ENCODE peak calls at places on chromosomes 13 and 19, in nine cellular contexts. D is heart left ventricle, C is fibroblast of mammary gland, L is B cell, W is thoracic aorta, Z is neural progenitor cell, V is WTC11, J is AG09319, B is MCF 10A. S is an unnamed sample.

GRCh38 chr13:46831588-46832194 is 34.7 kb upstream of the ESD start:
- DNase-seq in D (no peak), C (peak), L (no peak), W (no peak), Z (peak), V (peak), J (peak), B (peak), S (no peak)

GRCh38 chr13:91145806-91146205 is 201.7 kb upstream of the MIR17HG start:
- DNase-seq in D (no peak), C (no peak), L (no peak), W (no peak), Z (no peak), V (no peak), J (no peak), B (no peak), S (no peak)

GRCh38 chr13:42279986-42280385 is 8.0 kb downstream of the AKAP11 start:
- DNase-seq in D (no peak), C (no peak), L (no peak), W (no peak), Z (no peak), V (no peak), J (no peak), B (no peak), S (no peak)

GRCh38 chr19:9848060-9848459 is 12.9 kb downstream of the PIN1 start:
- DNase-seq in D (no peak), C (no peak), L (no peak), W (no peak), Z (peak), V (peak), J (no peak), B (no peak), S (peak)

GRCh38 chr13:99275093-99275469 is 16.9 kb upstream of the GPR18 start:
- DNase-seq in D (peak), C (peak), L (no peak), W (no peak), Z (no peak), V (no peak), J (no peak), B (peak), S (no peak)

GRCh38 chr13:87128006-87128405 is 543.2 kb upstream of the SLITRK5 start:
- DNase-seq in D (no peak), C (peak), L (no peak), W (no peak), Z (peak), V (peak), J (peak), B (peak), S (no peak)

GRCh38 chr13:99215466-99215865 is 14.8 kb downstream of the UBAC2 start:
- DNase-seq in D (peak), C (no peak), L (no peak), W (no peak), Z (no peak), V (no peak), J (no peak), B (no peak), S (peak)

GRCh38 chr13:71879129-71879535 is 12.1 kb upstream of the DACH1 start:
- DNase-seq in D (no peak), C (no peak), L (no peak), W (no peak), Z (peak), V (no peak), J (no peak), B (peak), S (no peak)

GRCh38 chr19:17205237-17206140 is 9.7 kb upstream of the USE1 start:
- DNase-seq in D (peak), C (peak), L (peak), W (no peak), Z (peak), V (peak), J (no peak), B (peak), S (peak)

GRCh38 chr19:12994701-12995595 is at the start of gene NFIX:
- DNase-seq in D (peak), C (no peak), L (peak), W (no peak), Z (peak), V (no peak), J (no peak), B (peak), S (peak)

GRCh38 chr19:10565028-10565566 is 713 bp downstream of the KRI1 start:
- DNase-seq in D (peak), C (peak), L (peak), W (no peak), Z (peak), V (peak), J (no peak), B (peak), S (no peak)

GRCh38 chr19:18519962-18520847 is 1.7 kb downstream of the ELL start:
- DNase-seq in D (peak), C (peak), L (peak), W (no peak), Z (peak), V (peak), J (no peak), B (peak), S (peak)

GRCh38 chr13:109163052-109163413 is 533.6 kb downstream of the MYO16 start:
- DNase-seq in D (no peak), C (no peak), L (no peak), W (no peak), Z (no peak), V (no peak), J (no peak), B (no peak), S (no peak)

GRCh38 chr19:49165111-49165750 is 7.6 kb downstream of the TRPM4 start:
- DNase-seq in D (peak), C (no peak), L (no peak), W (no peak), Z (no peak), V (no peak), J (no peak), B (no peak), S (no peak)

GRCh38 chr13:25232937-25233515 is 54.3 kb downstream of the MTMR6 start:
- DNase-seq in D (no peak), C (peak), L (peak), W (no peak), Z (peak), V (no peak), J (no peak), B (peak), S (no peak)

GRCh38 chr13:88189724-88190123 is 518.6 kb downstream of the SLITRK5 start:
- DNase-seq in D (no peak), C (no peak), L (no peak), W (no peak), Z (no peak), V (no peak), J (no peak), B (no peak), S (no peak)

GRCh38 chr13:50636007-50636704 is 207.3 kb downstream of the DLEU7 start:
- DNase-seq in D (no peak), C (no peak), L (peak), W (no peak), Z (peak), V (peak), J (no peak), B (no peak), S (no peak)

GRCh38 chr19:6802336-6803035 is 30.0 kb downstream of the VAV1 start:
- DNase-seq in D (peak), C (no peak), L (peak), W (no peak), Z (peak), V (no peak), J (no peak), B (peak), S (peak)

GRCh38 chr19:4933528-4933927 is 24.2 kb downstream of the UHRF1 start:
- DNase-seq in D (no peak), C (peak), L (peak), W (no peak), Z (no peak), V (no peak), J (no peak), B (peak), S (no peak)

GRCh38 chr13:27654816-27655215 is 33.1 kb downstream of the POLR1D start:
- DNase-seq in D (no peak), C (no peak), L (no peak), W (no peak), Z (no peak), V (no peak), J (no peak), B (no peak), S (no peak)

GRCh38 chr19:57269515-57270250 is 10.6 kb upstream of the ZNF460 start:
- DNase-seq in D (no peak), C (peak), L (no peak), W (no peak), Z (no peak), V (no peak), J (peak), B (peak), S (no peak)

GRCh38 chr19:52936151-52936957 is 13.1 kb upstream of the ZNF888 start:
- DNase-seq in D (no peak), C (no peak), L (no peak), W (no peak), Z (no peak), V (no peak), J (no peak), B (no peak), S (no peak)

GRCh38 chr19:47495478-47496372 is 11.7 kb upstream of the KPTN start:
- DNase-seq in D (peak), C (no peak), L (no peak), W (no peak), Z (no peak), V (no peak), J (no peak), B (no peak), S (no peak)

GRCh38 chr19:39692822-39693221 is 11.5 kb upstream of the LGALS14 start:
- DNase-seq in D (no peak), C (no peak), L (no peak), W (no peak), Z (no peak), V (no peak), J (no peak), B (no peak), S (no peak)

GRCh38 chr13:42478531-42479156 is 95.3 kb upstream of the TNFSF11 start:
- DNase-seq in D (no peak), C (peak), L (no peak), W (no peak), Z (peak), V (no peak), J (no peak), B (peak), S (no peak)

GRCh38 chr13:46057251-46058015 is 4.9 kb upstream of the ZC3H13 start:
- DNase-seq in D (no peak), C (peak), L (no peak), W (no peak), Z (peak), V (no peak), J (no peak), B (no peak), S (no peak)

GRCh38 chr13:40379186-40379585 is 287.3 kb downstream of the FOXO1 start:
- DNase-seq in D (no peak), C (no peak), L (no peak), W (no peak), Z (no peak), V (no peak), J (no peak), B (no peak), S (no peak)

GRCh38 chr13:46607768-46608553 is 55.0 kb downstream of the LRCH1 start:
- DNase-seq in D (no peak), C (no peak), L (no peak), W (no peak), Z (no peak), V (no peak), J (no peak), B (no peak), S (no peak)

GRCh38 chr13:32829676-32830091 is 186.5 kb upstream of the KL start:
- DNase-seq in D (no peak), C (peak), L (no peak), W (no peak), Z (no peak), V (no peak), J (no peak), B (peak), S (no peak)

GRCh38 chr13:20053016-20053415 is 94.5 kb downstream of the ZMYM2 start:
- DNase-seq in D (peak), C (peak), L (no peak), W (no peak), Z (no peak), V (no peak), J (no peak), B (no peak), S (no peak)

GRCh38 chr13:77831870-77832269 is 86.8 kb downstream of the EDNRB start:
- DNase-seq in D (no peak), C (no peak), L (no peak), W (no peak), Z (no peak), V (no peak), J (no peak), B (no peak), S (no peak)

GRCh38 chr19:34363094-34363493 is 1.9 kb upstream of the GPI start:
- DNase-seq in D (no peak), C (no peak), L (no peak), W (no peak), Z (peak), V (no peak), J (no peak), B (no peak), S (no peak)

GRCh38 chr13:38398810-38399493 is 49.3 kb downstream of the UFM1 start:
- DNase-seq in D (no peak), C (peak), L (no peak), W (no peak), Z (no peak), V (no peak), J (peak), B (no peak), S (no peak)

GRCh38 chr13:110227416-110227815 is 79.5 kb downstream of the COL4A1 start:
- DNase-seq in D (no peak), C (no peak), L (no peak), W (no peak), Z (no peak), V (no peak), J (no peak), B (no peak), S (no peak)

GRCh38 chr19:47623151-47623920 is 14.4 kb downstream of the BICRA start:
- DNase-seq in D (peak), C (no peak), L (no peak), W (no peak), Z (no peak), V (no peak), J (no peak), B (no peak), S (no peak)

GRCh38 chr19:51514866-51515481 is 13.4 kb upstream of the SIGLEC12 start:
- DNase-seq in D (no peak), C (peak), L (peak), W (no peak), Z (peak), V (no peak), J (peak), B (peak), S (no peak)

GRCh38 chr13:100594255-100594654 is 5.7 kb upstream of the GGACT start:
- DNase-seq in D (no peak), C (no peak), L (no peak), W (no peak), Z (no peak), V (no peak), J (no peak), B (no peak), S (no peak)

GRCh38 chr13:26255717-26256277 is 1.9 kb downstream of the CDK8 start:
- DNase-seq in D (no peak), C (peak), L (no peak), W (no peak), Z (no peak), V (no peak), J (no peak), B (peak), S (no peak)
- TF ChIP-seq CTCF in D (peak), C (peak), L (peak), W (no peak), Z (peak), V (no peak), J (peak), B (peak), S (peak)

DNA sequence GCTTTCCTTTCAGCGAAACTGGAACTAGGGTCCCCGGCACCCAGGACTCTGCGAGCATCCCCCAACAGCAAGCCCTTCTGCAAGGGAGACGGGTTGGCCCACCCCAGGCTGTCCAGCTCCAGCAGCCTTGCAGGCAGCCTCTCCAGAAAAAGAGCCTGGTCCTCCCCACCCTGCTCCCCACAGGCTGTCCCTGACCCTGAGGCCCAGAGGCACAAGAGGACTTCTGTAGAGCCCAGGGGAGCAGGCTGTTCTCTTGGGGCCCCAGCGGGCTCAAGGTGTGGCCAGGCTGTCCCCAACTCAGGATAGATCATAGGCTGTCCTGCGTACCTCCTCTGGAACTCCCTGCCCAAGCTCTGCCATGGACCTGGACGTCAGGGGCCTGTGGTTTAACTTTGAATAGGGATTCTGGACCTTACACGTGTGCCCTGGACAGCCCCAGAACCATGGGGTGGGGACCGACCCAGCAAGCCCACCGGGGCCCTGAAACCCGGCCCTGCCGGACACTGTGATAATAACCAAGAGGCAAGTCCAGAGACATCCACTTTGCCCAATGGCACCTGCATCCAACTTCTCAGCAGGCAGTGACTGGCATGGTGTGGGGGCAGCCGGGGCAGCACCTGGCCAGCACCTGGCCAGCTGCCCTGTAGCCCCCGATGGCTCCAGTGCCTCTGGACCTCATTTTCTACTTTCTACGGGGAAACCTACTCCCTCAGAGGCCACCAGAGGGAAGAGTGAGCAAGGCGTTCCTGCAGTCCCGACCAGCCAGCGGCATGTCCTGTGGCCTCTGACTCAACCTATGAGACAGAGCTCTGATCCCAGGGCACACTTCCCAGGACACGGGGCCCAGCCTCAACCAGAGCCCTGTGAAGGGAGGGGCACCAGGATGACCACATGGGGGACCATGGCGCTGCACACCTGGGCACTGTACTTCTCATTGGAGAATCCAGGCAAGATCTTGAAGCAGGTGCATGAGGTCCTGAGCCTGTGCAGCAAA is 50.9 kb upstream of the TPM4 start:
- DNase-seq in D (no peak), C (peak), L (peak), W (no peak), Z (peak), V (peak), J (peak), B (peak), S (no peak)
- TF ChIP-seq CTCF in D (no peak), C (peak), L (no peak), W (peak), Z (peak), V (peak), J (peak), B (peak), S (no peak)

DNA sequence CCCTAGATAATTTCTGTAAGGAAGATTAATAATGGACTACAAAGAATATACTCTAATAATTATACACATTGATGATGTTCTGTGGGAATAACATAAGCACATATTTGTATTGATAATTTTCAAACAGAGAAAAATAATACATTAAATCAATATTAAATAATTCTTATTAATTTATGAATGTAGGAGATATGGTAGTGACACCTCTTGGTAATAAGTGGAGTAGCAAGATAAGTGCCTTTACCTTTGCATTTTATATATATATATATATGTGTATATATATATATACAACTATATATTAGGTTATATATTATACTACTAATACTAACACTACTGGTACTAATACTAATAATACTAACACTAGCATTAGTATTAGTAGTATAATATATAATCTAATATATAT is 905.8 kb downstream of the SLITRK1 start:
- DNase-seq in D (no peak), C (peak), L (no peak), W (no peak), Z (no peak), V (no peak), J (no peak), B (no peak), S (no peak)
- TF ChIP-seq CTCF in D (no peak), C (peak), L (no peak), W (no peak), Z (no peak), V (no peak), J (no peak), B (no peak), S (no peak)

DNA sequence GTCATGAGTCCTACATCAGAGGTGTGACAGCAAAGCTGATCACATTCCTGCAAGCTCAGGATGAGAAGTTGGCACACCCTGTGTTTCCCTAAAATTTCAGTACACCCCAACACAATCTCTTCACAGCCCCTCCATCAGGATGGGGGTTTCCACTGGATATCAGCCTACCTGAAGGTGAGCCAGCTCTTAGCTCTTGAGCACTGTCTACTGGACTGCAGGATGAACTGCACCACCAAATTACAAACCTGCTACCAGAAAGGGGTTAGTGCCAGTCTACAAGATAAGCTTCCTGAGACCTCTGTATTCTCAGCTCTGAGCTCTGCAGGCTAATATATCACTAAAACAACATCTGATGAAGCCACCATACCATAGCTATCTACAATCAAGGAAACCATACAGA is 1616.2 kb upstream of the SPRY2 start:
- DNase-seq in D (no peak), C (no peak), L (no peak), W (no peak), Z (peak), V (peak), J (no peak), B (no peak), S (no peak)
- TF ChIP-seq CTCF in D (no peak), C (no peak), L (no peak), W (no peak), Z (peak), V (peak), J (no peak), B (peak), S (no peak)

S was measured in natural killer cell.